ENCODE peak calls at places on chromosome 13, in six cellular contexts. D is ovary, R is IMR-90, K is osteocyte, W is OCI-LY7, Y is omental fat pad. H is an unnamed sample.

GRCh38 chr13:74675185-74675584 is 541.0 kb upstream of the KLF12 start:
- DNase-seq in D (no peak), R (peak; percentile 28), K (no peak), W (no peak), Y (no peak), H (peak; percentile 80)

GRCh38 chr13:83153833-83154232 is 728.4 kb downstream of the SLITRK1 start:
- DNase-seq in D (no peak), R (no peak), K (no peak), W (no peak), Y (no peak), H (no peak)

GRCh38 chr13:32323912-32324311 is 8.6 kb downstream of the BRCA2 start:
- DNase-seq in D (no peak), R (peak; percentile 78), K (no peak), W (no peak), Y (no peak), H (peak; percentile 54)

GRCh38 chr13:113882266-113882627 is 18.4 kb upstream of the GAS6 start:
- DNase-seq in D (no peak), R (no peak), K (peak; percentile 75), W (no peak), Y (no peak), H (no peak)

GRCh38 chr13:19183676-19184075 is 2.1 kb upstream of the TUBA3C start:
- DNase-seq in D (no peak), R (no peak), K (peak; percentile 10), W (no peak), Y (no peak), H (no peak)

GRCh38 chr13:74442751-74443150 is 308.5 kb upstream of the KLF12 start:
- DNase-seq in D (no peak), R (no peak), K (no peak), W (no peak), Y (no peak), H (no peak)

GRCh38 chr13:52371736-52372247 is 34.2 kb downstream of the THSD1 start:
- DNase-seq in D (no peak), R (peak; percentile 63), K (peak; percentile 46), W (no peak), Y (no peak), H (peak; percentile 32)

GRCh38 chr13:75407473-75407872 is 74.5 kb downstream of the TBC1D4 start:
- DNase-seq in D (no peak), R (no peak), K (no peak), W (no peak), Y (no peak), H (no peak)

GRCh38 chr13:45446181-45446580 is 18.6 kb upstream of the COG3 start:
- DNase-seq in D (no peak), R (peak; percentile 51), K (peak; percentile 21), W (no peak), Y (no peak), H (peak; percentile 4)

GRCh38 chr13:106905380-106906259 is 337.7 kb upstream of the ARGLU1 start:
- DNase-seq in D (no peak), R (no peak), K (no peak), W (no peak), Y (no peak), H (no peak)

GRCh38 chr13:42814868-42815267 is 33.5 kb downstream of the FAM216B start:
- DNase-seq in D (no peak), R (peak; percentile 94), K (no peak), W (no peak), Y (no peak), H (peak; percentile 95)

GRCh38 chr13:48066310-48066989 is 28.5 kb downstream of the MED4 start:
- DNase-seq in D (no peak), R (peak; percentile 16), K (no peak), W (no peak), Y (no peak), H (peak; percentile 36)

GRCh38 chr13:110616103-110617101 is 1.1 kb downstream of the NAXD start:
- DNase-seq in D (peak; percentile 65), R (peak; percentile 72), K (no peak), W (peak; percentile 54), Y (no peak), H (peak; percentile 54)

GRCh38 chr13:46953331-46953730 is 56.5 kb upstream of the HTR2A start:
- DNase-seq in D (no peak), R (no peak), K (no peak), W (no peak), Y (no peak), H (no peak)

GRCh38 chr13:49097374-49097773 is 121.7 kb downstream of the FNDC3A start:
- DNase-seq in D (no peak), R (peak; percentile 85), K (no peak), W (no peak), Y (no peak), H (peak; percentile 89)

GRCh38 chr13:66214467-66214866 is 1015.7 kb downstream of the PCDH9 start:
- DNase-seq in D (no peak), R (no peak), K (no peak), W (no peak), Y (no peak), H (no peak)

GRCh38 chr13:107808388-107808787 is 406.9 kb downstream of the LIG4 start:
- DNase-seq in D (no peak), R (peak; percentile 62), K (no peak), W (no peak), Y (no peak), H (peak; percentile 23)

GRCh38 chr13:44045179-44045562 is 165.5 kb downstream of the LACC1 start:
- DNase-seq in D (no peak), R (no peak), K (no peak), W (no peak), Y (no peak), H (no peak)

GRCh38 chr13:85825454-85825853 is 26.2 kb upstream of the SLITRK6 start:
- DNase-seq in D (no peak), R (peak; percentile 6), K (no peak), W (no peak), Y (no peak), H (no peak)

GRCh38 chr13:31797154-31797775 is 57.9 kb downstream of the RXFP2 start:
- DNase-seq in D (no peak), R (peak; percentile 55), K (no peak), W (no peak), Y (no peak), H (peak; percentile 58)

GRCh38 chr13:51768378-51768921 is 35.5 kb downstream of the DHRS12 start:
- DNase-seq in D (no peak), R (no peak), K (peak; percentile 74), W (no peak), Y (no peak), H (no peak)

GRCh38 chr13:111049791-111050538 is 65.1 kb upstream of the ARHGEF7 start:
- DNase-seq in D (peak; percentile 48), R (no peak), K (no peak), W (no peak), Y (no peak), H (no peak)

GRCh38 chr13:43329702-43330101 is 306.3 kb downstream of the DNAJC15 start:
- DNase-seq in D (no peak), R (no peak), K (no peak), W (no peak), Y (no peak), H (no peak)

GRCh38 chr13:42113478-42113877 is 65.0 kb downstream of the DGKH start:
- DNase-seq in D (no peak), R (no peak), K (no peak), W (no peak), Y (no peak), H (no peak)

GRCh38 chr13:113582841-113583631 is 1.5 kb upstream of the TFDP1 start:
- DNase-seq in D (peak; percentile 13), R (no peak), K (peak; percentile 77), W (no peak), Y (no peak), H (no peak)

GRCh38 chr13:75724742-75725504 is 88.8 kb downstream of the LMO7 start:
- DNase-seq in D (no peak), R (no peak), K (no peak), W (no peak), Y (no peak), H (no peak)

GRCh38 chr13:28958018-28958417 is 137.9 kb downstream of the MTUS2 start:
- DNase-seq in D (no peak), R (no peak), K (no peak), W (no peak), Y (no peak), H (no peak)

GRCh38 chr13:101529419-101529818 is 76.9 kb downstream of the ITGBL1 start:
- DNase-seq in D (no peak), R (peak; percentile 90), K (no peak), W (no peak), Y (no peak), H (peak; percentile 90)

GRCh38 chr13:80180745-80181144 is 160.2 kb downstream of the SPRY2 start:
- DNase-seq in D (no peak), R (no peak), K (no peak), W (no peak), Y (no peak), H (no peak)

GRCh38 chr13:101049166-101049850 is 367.0 kb downstream of the NALCN start:
- DNase-seq in D (no peak), R (no peak), K (no peak), W (no peak), Y (no peak), H (peak; percentile 52)

GRCh38 chr13:23609414-23610186 is 39.4 kb downstream of the TNFRSF19 start:
- DNase-seq in D (peak; percentile 40), R (peak; percentile 77), K (no peak), W (no peak), Y (no peak), H (peak; percentile 77)

GRCh38 chr13:77239312-77239711 is 87.6 kb downstream of the MYCBP2 start:
- DNase-seq in D (no peak), R (peak; percentile 48), K (no peak), W (no peak), Y (no peak), H (peak; percentile 22)

H was measured in fibroblast of lung.